ENCODE peak calls at places on chromosome 15, in ten cellular contexts. B, J, Q, M, F, O, Z, G, W and X are unnamed samples.

GRCh38 chr15:31361764-31362120 is 35.1 kb downstream of the KLF13 start:
- DNase-seq in B (no peak), J (no peak), Q (no peak), M (no peak), F (no peak), O (no peak), Z (no peak), G (no peak), W (no peak), X (no peak)

GRCh38 chr15:26873846-26874245 is 7.0 kb downstream of the GABRA5 start:
- DNase-seq in B (no peak), J (peak; percentile 77), Q (no peak), M (no peak), F (no peak), O (no peak), Z (no peak), G (no peak), W (no peak), X (no peak)

GRCh38 chr15:65829150-65829764 is 37.2 kb upstream of the DENND4A start:
- DNase-seq in B (no peak), J (no peak), Q (peak; percentile 59), M (no peak), F (no peak), O (no peak), Z (peak; percentile 56), G (no peak), W (no peak), X (peak; percentile 26)

GRCh38 chr15:92170897-92171296 is 222.8 kb upstream of the ST8SIA2 start:
- DNase-seq in B (no peak), J (no peak), Q (no peak), M (no peak), F (no peak), O (no peak), Z (no peak), G (no peak), W (no peak), X (no peak)

GRCh38 chr15:94246016-94246415 is 14.7 kb downstream of the MCTP2 start:
- DNase-seq in B (no peak), J (no peak), Q (no peak), M (no peak), F (no peak), O (no peak), Z (no peak), G (no peak), W (no peak), X (no peak)

GRCh38 chr15:74129411-74130088 is 836 bp upstream of the ISLR2 start:
- DNase-seq in B (no peak), J (peak; percentile 32), Q (no peak), M (no peak), F (no peak), O (no peak), Z (peak; percentile 46), G (no peak), W (no peak), X (no peak)

GRCh38 chr15:63905558-63906265 is 72.0 kb upstream of the HERC1 start:
- DNase-seq in B (no peak), J (no peak), Q (no peak), M (no peak), F (no peak), O (no peak), Z (peak; percentile 19), G (no peak), W (no peak), X (no peak)

GRCh38 chr15:29952245-29952644 is 130.0 kb upstream of the TJP1 start:
- DNase-seq in B (no peak), J (peak; percentile 88), Q (no peak), M (no peak), F (no peak), O (no peak), Z (no peak), G (no peak), W (no peak), X (no peak)

GRCh38 chr15:52440414-52440813 is 88.3 kb downstream of the MYO5A start:
- DNase-seq in B (no peak), J (no peak), Q (no peak), M (no peak), F (peak; percentile 85), O (no peak), Z (no peak), G (no peak), W (peak; percentile 33), X (peak; percentile 89)

GRCh38 chr15:97129684-97130083 is 799.2 kb downstream of the NR2F2 start:
- DNase-seq in B (no peak), J (peak; percentile 34), Q (no peak), M (no peak), F (no peak), O (no peak), Z (no peak), G (no peak), W (no peak), X (no peak)

GRCh38 chr15:73633991-73634495 is 854 bp upstream of the NPTN start:
- DNase-seq in B (peak; percentile 85), J (peak; percentile 5), Q (no peak), M (no peak), F (peak; percentile 90), O (no peak), Z (no peak), G (no peak), W (no peak), X (peak; percentile 90)

GRCh38 chr15:60905587-60905986 is 323.5 kb downstream of the RORA start:
- DNase-seq in B (no peak), J (no peak), Q (no peak), M (no peak), F (no peak), O (no peak), Z (no peak), G (peak; percentile 4), W (peak; percentile 22), X (no peak)

GRCh38 chr15:46080018-46080417 is 445.2 kb downstream of the SQOR start:
- DNase-seq in B (no peak), J (peak; percentile 8), Q (no peak), M (no peak), F (no peak), O (no peak), Z (no peak), G (no peak), W (no peak), X (no peak)

GRCh38 chr15:45146405-45146804 is 16.6 kb downstream of the DUOX1 start:
- DNase-seq in B (no peak), J (no peak), Q (no peak), M (no peak), F (no peak), O (no peak), Z (no peak), G (no peak), W (no peak), X (no peak)

GRCh38 chr15:50049871-50050270 is 69.2 kb downstream of the ATP8B4 start:
- DNase-seq in B (no peak), J (no peak), Q (no peak), M (no peak), F (peak; percentile 8), O (no peak), Z (no peak), G (no peak), W (no peak), X (no peak)

GRCh38 chr15:95843241-95843851 is 487.2 kb upstream of the NR2F2 start:
- DNase-seq in B (peak; percentile 18), J (peak; percentile 38), Q (no peak), M (no peak), F (peak; percentile 25), O (no peak), Z (no peak), G (no peak), W (no peak), X (no peak)

GRCh38 chr15:40782609-40783227 is 12.9 kb downstream of the C15orf62 start:
- DNase-seq in B (no peak), J (peak; percentile 27), Q (peak; percentile 86), M (peak; percentile 68), F (peak; percentile 38), O (peak; percentile 90), Z (peak; percentile 84), G (peak; percentile 75), W (peak; percentile 83), X (peak; percentile 55)

GRCh38 chr15:88932875-88933330 is 19.7 kb upstream of the MFGE8 start:
- DNase-seq in B (no peak), J (no peak), Q (no peak), M (no peak), F (no peak), O (no peak), Z (no peak), G (no peak), W (no peak), X (no peak)

GRCh38 chr15:71151061-71151460 is 35.8 kb downstream of the THSD4 start:
- DNase-seq in B (peak; percentile 6), J (no peak), Q (no peak), M (no peak), F (no peak), O (no peak), Z (no peak), G (no peak), W (no peak), X (peak; percentile 83)

GRCh38 chr15:71337197-71337845 is 222.1 kb downstream of the THSD4 start:
- DNase-seq in B (peak; percentile 36), J (no peak), Q (no peak), M (no peak), F (no peak), O (no peak), Z (no peak), G (no peak), W (no peak), X (peak; percentile 94)

GRCh38 chr15:42220216-42220615 is 12.1 kb upstream of the VPS39 start:
- DNase-seq in B (no peak), J (no peak), Q (no peak), M (no peak), F (no peak), O (no peak), Z (no peak), G (no peak), W (no peak), X (no peak)

GRCh38 chr15:79084308-79084968 is 6.1 kb downstream of the RASGRF1 start:
- DNase-seq in B (no peak), J (no peak), Q (no peak), M (no peak), F (no peak), O (no peak), Z (no peak), G (no peak), W (no peak), X (no peak)

GRCh38 chr15:43920815-43921214 is 94.0 kb downstream of the WDR76 start:
- DNase-seq in B (no peak), J (no peak), Q (no peak), M (no peak), F (no peak), O (no peak), Z (no peak), G (no peak), W (no peak), X (no peak)

GRCh38 chr15:65374831-65375401 is 2.9 kb downstream of the IGDCC3 start:
- DNase-seq in B (no peak), J (no peak), Q (no peak), M (no peak), F (no peak), O (no peak), Z (no peak), G (no peak), W (no peak), X (no peak)

GRCh38 chr15:63476229-63476632 is 28.2 kb upstream of the USP3 start:
- DNase-seq in B (peak; percentile 87), J (no peak), Q (no peak), M (no peak), F (peak; percentile 79), O (no peak), Z (no peak), G (no peak), W (no peak), X (peak; percentile 97)

GRCh38 chr15:24956131-24956838 is 1.5 kb downstream of the SNRPN start:
- DNase-seq in B (peak; percentile 10), J (peak; percentile 86), Q (peak; percentile 81), M (peak; percentile 53), F (peak; percentile 44), O (peak; percentile 74), Z (peak; percentile 77), G (peak; percentile 52), W (peak; percentile 72), X (peak; percentile 63)

GRCh38 chr15:62545392-62546227 is 380.5 kb upstream of the C2CD4B start:
- DNase-seq in B (no peak), J (peak; percentile 72), Q (no peak), M (no peak), F (no peak), O (peak; percentile 75), Z (no peak), G (no peak), W (no peak), X (peak; percentile 37)

GRCh38 chr15:101008158-101009139 is 89.3 kb downstream of the LRRK1 start:
- DNase-seq in B (no peak), J (peak; percentile 67), Q (peak; percentile 79), M (peak; percentile 90), F (no peak), O (peak; percentile 91), Z (peak; percentile 93), G (peak; percentile 76), W (peak; percentile 89), X (peak; percentile 65)